ENCODE peak calls at places on chromosomes 1 and 21, in seven cellular contexts. One of them, this sample, is unnamed.

GRCh38 chr1:167880570-167880969 is 33.4 kb downstream of the ADCY10 start:
- DNase-seq in A549: no peak
- DNase-seq in HCT116: no peak
- DNase-seq in right lobe of liver: no peak
- DNase-seq in spleen: no peak
- DNase-seq in sigmoid colon: no peak
- DNase-seq in body of pancreas: no peak
- DNase-seq in this sample: no peak

GRCh38 chr1:60145746-60146145 is 72.2 kb upstream of the C1orf87 start:
- DNase-seq in body of pancreas: no peak
- DNase-seq in A549: no peak
- DNase-seq in right lobe of liver: no peak
- DNase-seq in HCT116: no peak
- DNase-seq in sigmoid colon: no peak
- DNase-seq in spleen: no peak
- DNase-seq in this sample: no peak

GRCh38 chr21:35578350-35578782 is 482.0 kb downstream of the SETD4 start:
- DNase-seq in right lobe of liver: no peak
- DNase-seq in spleen: no peak
- DNase-seq in HCT116: no peak
- DNase-seq in sigmoid colon: no peak
- DNase-seq in body of pancreas: no peak
- DNase-seq in A549: no peak
- DNase-seq in this sample: no peak

GRCh38 chr1:96945509-96946084 is 224.0 kb downstream of the PTBP2 start:
- DNase-seq in sigmoid colon: no peak
- DNase-seq in right lobe of liver: no peak
- DNase-seq in HCT116: no peak
- DNase-seq in body of pancreas: no peak
- DNase-seq in spleen: no peak
- DNase-seq in A549: no peak
- DNase-seq in this sample: no peak

GRCh38 chr1:238647877-238648276 is 738.5 kb upstream of the CHRM3 start:
- DNase-seq in HCT116: no peak
- DNase-seq in sigmoid colon: no peak
- DNase-seq in right lobe of liver: no peak
- DNase-seq in spleen: no peak
- DNase-seq in body of pancreas: no peak
- DNase-seq in A549: peak; percentile 7
- DNase-seq in this sample: no peak

GRCh38 chr1:2204384-2205190 is 10.0 kb upstream of the FAAP20 start:
- DNase-seq in HCT116: no peak
- DNase-seq in spleen: peak; percentile 96
- DNase-seq in right lobe of liver: peak; percentile 91
- DNase-seq in body of pancreas: peak; percentile 61
- DNase-seq in A549: no peak
- DNase-seq in sigmoid colon: peak; percentile 94
- DNase-seq in this sample: peak; percentile 90

GRCh38 chr1:4710592-4711190 is 56.3 kb downstream of the AJAP1 start:
- DNase-seq in right lobe of liver: no peak
- DNase-seq in sigmoid colon: no peak
- DNase-seq in HCT116: no peak
- DNase-seq in A549: no peak
- DNase-seq in body of pancreas: no peak
- DNase-seq in spleen: peak; percentile 50
- DNase-seq in this sample: no peak

GRCh38 chr1:232622378-232622777 is 7.6 kb downstream of the SIPA1L2 start:
- DNase-seq in body of pancreas: no peak
- DNase-seq in A549: no peak
- DNase-seq in spleen: no peak
- DNase-seq in sigmoid colon: no peak
- DNase-seq in right lobe of liver: no peak
- DNase-seq in HCT116: peak; percentile 85
- DNase-seq in this sample: no peak

GRCh38 chr1:204307334-204307883 is 52.3 kb downstream of the PLEKHA6 start:
- DNase-seq in A549: no peak
- DNase-seq in body of pancreas: peak; percentile 41
- DNase-seq in spleen: no peak
- DNase-seq in right lobe of liver: peak; percentile 61
- DNase-seq in HCT116: no peak
- DNase-seq in sigmoid colon: peak; percentile 81
- DNase-seq in this sample: peak; percentile 61

GRCh38 chr1:22787636-22788035 is 77.0 kb downstream of the EPHB2 start:
- DNase-seq in HCT116: no peak
- DNase-seq in A549: no peak
- DNase-seq in right lobe of liver: no peak
- DNase-seq in body of pancreas: no peak
- DNase-seq in spleen: no peak
- DNase-seq in sigmoid colon: no peak
- DNase-seq in this sample: no peak

GRCh38 chr1:22791736-22792325 is 81.2 kb downstream of the EPHB2 start:
- DNase-seq in body of pancreas: no peak
- DNase-seq in A549: no peak
- DNase-seq in right lobe of liver: no peak
- DNase-seq in HCT116: no peak
- DNase-seq in spleen: no peak
- DNase-seq in sigmoid colon: no peak
- DNase-seq in this sample: no peak

GRCh38 chr1:22790232-22791008 is 79.8 kb downstream of the EPHB2 start:
- DNase-seq in sigmoid colon: no peak
- DNase-seq in HCT116: no peak
- DNase-seq in spleen: no peak
- DNase-seq in body of pancreas: peak; percentile 37
- DNase-seq in A549: no peak
- DNase-seq in right lobe of liver: no peak
- DNase-seq in this sample: no peak

GRCh38 chr1:22788298-22788697 is 77.7 kb downstream of the EPHB2 start:
- DNase-seq in A549: no peak
- DNase-seq in spleen: no peak
- DNase-seq in right lobe of liver: no peak
- DNase-seq in sigmoid colon: no peak
- DNase-seq in HCT116: no peak
- DNase-seq in body of pancreas: no peak
- DNase-seq in this sample: no peak

DNA sequence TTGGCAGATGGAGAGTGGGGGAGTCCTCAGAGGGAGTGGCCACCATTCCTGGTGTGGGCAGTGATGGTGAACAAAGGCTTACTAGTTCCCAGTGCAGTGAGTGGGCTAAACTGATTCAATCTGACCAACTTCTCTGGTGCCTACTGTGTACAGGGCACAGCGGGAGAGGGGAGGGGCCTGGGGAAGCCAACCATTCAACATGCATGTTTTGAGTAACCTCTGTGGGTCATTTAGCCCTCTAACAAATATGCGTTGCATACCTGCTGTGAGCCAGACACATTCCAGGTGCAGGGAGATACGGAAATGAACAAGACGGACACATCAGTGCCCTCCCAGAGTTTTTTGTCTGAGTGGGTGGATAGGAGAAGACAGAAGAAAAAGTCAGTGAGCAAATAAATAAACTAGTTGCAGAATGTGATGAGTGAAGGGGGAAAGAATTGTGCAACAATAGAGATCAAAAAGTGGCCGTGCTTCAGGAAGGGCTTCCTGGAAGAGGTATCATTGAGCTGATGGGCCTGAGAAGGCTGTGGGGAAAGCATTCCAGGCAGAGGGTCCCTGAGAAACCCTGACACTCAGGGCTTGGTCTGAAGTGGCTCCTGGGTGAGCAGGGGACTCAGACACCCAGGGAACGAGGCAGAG is 78.8 kb downstream of the EPHB2 start:
- DNase-seq in HCT116: no peak
- DNase-seq in sigmoid colon: no peak
- DNase-seq in right lobe of liver: no peak
- DNase-seq in A549: no peak
- DNase-seq in spleen: no peak
- DNase-seq in body of pancreas: no peak
- DNase-seq in this sample: no peak
- H3K27ac ChIP-seq in HCT116: no peak overlapping the region
- H3K27ac ChIP-seq in sigmoid colon: no peak overlapping the region
- H3K27ac ChIP-seq in right lobe of liver: no peak overlapping the region
- H3K27ac ChIP-seq in A549: no peak overlapping the region
- H3K27ac ChIP-seq in spleen: no peak overlapping the region
- H3K27ac ChIP-seq in body of pancreas: no peak overlapping the region
- H3K27ac ChIP-seq in this sample: no peak overlapping the region

DNA sequence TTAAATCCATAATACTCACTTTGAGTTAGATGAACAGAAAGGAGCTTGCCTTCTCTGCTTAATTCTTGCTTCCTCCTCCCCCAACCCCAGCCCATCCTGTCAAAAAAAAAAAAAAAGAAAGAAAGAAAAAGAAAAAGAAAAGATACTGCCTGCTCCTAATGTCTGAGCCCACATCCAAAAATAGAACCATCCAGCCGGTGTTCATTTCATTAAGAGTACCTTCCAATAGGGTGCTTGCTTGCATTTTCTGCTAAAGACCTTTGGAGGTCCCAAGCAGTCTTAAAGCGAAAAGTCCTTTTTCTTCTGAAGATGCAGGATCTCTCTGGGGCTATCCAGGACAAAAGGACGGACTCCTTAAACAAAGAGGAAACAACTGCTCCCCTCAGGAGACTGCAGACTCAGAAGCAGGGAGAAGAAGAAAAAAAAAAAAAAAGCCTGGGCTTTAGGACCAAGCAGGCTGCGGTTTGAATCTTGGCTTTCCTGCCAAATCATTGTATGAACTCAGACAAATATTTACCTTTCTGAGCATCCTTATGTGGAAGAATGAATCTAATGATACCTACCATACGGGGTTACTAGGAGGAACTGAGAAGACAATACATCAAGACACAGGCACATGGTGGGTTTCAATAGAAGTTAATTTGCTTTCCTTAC is 204.1 kb downstream of the PLPP3 start:
- DNase-seq in body of pancreas: no peak
- DNase-seq in sigmoid colon: no peak
- DNase-seq in A549: no peak
- DNase-seq in HCT116: no peak
- DNase-seq in spleen: no peak
- DNase-seq in right lobe of liver: no peak
- DNase-seq in this sample: no peak
- H3K4me1 ChIP-seq in body of pancreas: peaks cover 7% of the 10 kb centered on the region
- H3K4me1 ChIP-seq in sigmoid colon: no peaks in the 10 kb centered on the region
- H3K4me1 ChIP-seq in A549: peaks cover 28% of the 10 kb centered on the region
- H3K4me1 ChIP-seq in HCT116: no peaks in the 10 kb centered on the region
- H3K4me1 ChIP-seq in spleen: no peaks in the 10 kb centered on the region
- H3K4me1 ChIP-seq in right lobe of liver: no peaks in the 10 kb centered on the region
- H3K4me1 ChIP-seq in this sample: peaks cover 16% of the 10 kb centered on the region

DNA sequence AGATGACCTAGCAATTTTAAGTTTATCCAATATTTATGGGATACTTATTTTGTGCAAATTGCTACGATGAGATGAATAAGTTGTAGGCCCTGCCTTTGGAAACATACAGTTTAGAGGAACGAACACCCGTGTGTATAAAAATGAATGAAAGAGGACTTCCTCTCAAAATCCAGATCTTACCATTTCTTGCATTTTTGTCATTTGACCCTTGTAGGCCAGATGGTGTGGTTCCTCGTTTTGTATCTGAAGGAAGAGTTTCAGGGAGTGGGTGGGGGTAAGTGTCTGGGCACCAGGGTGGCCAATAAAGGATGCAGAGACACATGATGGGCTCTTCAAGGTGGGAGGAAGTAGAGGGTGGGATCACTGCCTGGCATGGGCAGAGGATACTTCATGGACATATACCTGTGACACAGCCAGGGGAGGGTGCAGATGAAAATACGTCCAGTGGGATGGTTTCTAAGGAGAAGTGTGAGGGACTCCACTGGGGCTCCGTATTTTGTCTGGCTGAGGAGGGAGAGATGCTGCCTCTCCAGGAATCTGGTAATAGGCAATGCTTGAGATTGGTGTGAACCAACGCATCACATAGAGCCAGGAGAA is 14.4 kb downstream of the MAPKAPK2 start:
- DNase-seq in right lobe of liver: no peak
- DNase-seq in sigmoid colon: peak; percentile 29
- DNase-seq in A549: no peak
- DNase-seq in HCT116: no peak
- DNase-seq in spleen: no peak
- DNase-seq in body of pancreas: no peak
- DNase-seq in this sample: no peak
- TF ChIP-seq POLR2A in right lobe of liver: no peak
- TF ChIP-seq POLR2A in sigmoid colon: no peak
- TF ChIP-seq POLR2A in A549: no peak
- TF ChIP-seq POLR2A in HCT116: no peak
- TF ChIP-seq POLR2A in spleen: no peak
- TF ChIP-seq POLR2A in body of pancreas: no peak
- TF ChIP-seq POLR2A in this sample: no peak

GRCh38 chr1:181136738-181137122 is 48.2 kb downstream of the IER5 start:
- DNase-seq in A549: no peak
- DNase-seq in spleen: no peak
- DNase-seq in HCT116: no peak
- DNase-seq in body of pancreas: no peak
- DNase-seq in right lobe of liver: no peak
- DNase-seq in sigmoid colon: no peak
- DNase-seq in this sample: no peak

GRCh38 chr1:181134543-181135461 is 46.3 kb downstream of the IER5 start:
- DNase-seq in sigmoid colon: no peak
- DNase-seq in spleen: peak; percentile 85
- DNase-seq in body of pancreas: peak; percentile 84
- DNase-seq in A549: no peak
- DNase-seq in right lobe of liver: no peak
- DNase-seq in HCT116: no peak
- DNase-seq in this sample: peak; percentile 59

GRCh38 chr1:181137217-181137743 is 48.8 kb downstream of the IER5 start:
- DNase-seq in sigmoid colon: no peak
- DNase-seq in right lobe of liver: no peak
- DNase-seq in A549: no peak
- DNase-seq in HCT116: no peak
- DNase-seq in spleen: no peak
- DNase-seq in body of pancreas: no peak
- DNase-seq in this sample: no peak

GRCh38 chr1:181135462-181135781 is 46.9 kb downstream of the IER5 start:
- DNase-seq in HCT116: no peak
- DNase-seq in spleen: no peak
- DNase-seq in right lobe of liver: no peak
- DNase-seq in body of pancreas: no peak
- DNase-seq in A549: no peak
- DNase-seq in sigmoid colon: no peak
- DNase-seq in this sample: no peak

GRCh38 chr1:181135815-181136737 is 47.6 kb downstream of the IER5 start:
- DNase-seq in body of pancreas: no peak
- DNase-seq in A549: no peak
- DNase-seq in right lobe of liver: no peak
- DNase-seq in HCT116: no peak
- DNase-seq in sigmoid colon: no peak
- DNase-seq in spleen: no peak
- DNase-seq in this sample: no peak
- H3K27ac ChIP-seq in body of pancreas: no peak overlapping the region
- H3K27ac ChIP-seq in A549: peak overlapping the region; percentile 92
- H3K27ac ChIP-seq in right lobe of liver: peak overlapping the region; percentile 32
- H3K27ac ChIP-seq in HCT116: peak overlapping the region; percentile 76
- H3K27ac ChIP-seq in sigmoid colon: peak overlapping the region; percentile 63
- H3K27ac ChIP-seq in spleen: peak overlapping the region; percentile 83
- H3K27ac ChIP-seq in this sample: peak overlapping the region; percentile 78

GRCh38 chr1:214285622-214286440 is 4.9 kb downstream of the SMYD2 start:
- DNase-seq in body of pancreas: no peak
- DNase-seq in A549: no peak
- DNase-seq in sigmoid colon: no peak
- DNase-seq in HCT116: no peak
- DNase-seq in right lobe of liver: no peak
- DNase-seq in spleen: no peak
- DNase-seq in this sample: no peak
- H3K4me1 ChIP-seq in body of pancreas: peaks cover 18% of the 10 kb centered on the region
- H3K4me1 ChIP-seq in A549: peaks cover 16% of the 10 kb centered on the region
- H3K4me1 ChIP-seq in sigmoid colon: no peaks in the 10 kb centered on the region
- H3K4me1 ChIP-seq in HCT116: peaks cover 9% of the 10 kb centered on the region
- H3K4me1 ChIP-seq in right lobe of liver: peaks cover 18% of the 10 kb centered on the region
- H3K4me1 ChIP-seq in spleen: peaks cover 12% of the 10 kb centered on the region
- H3K4me1 ChIP-seq in this sample: no peaks in the 10 kb centered on the region

GRCh38 chr1:62687903-62688686 is at the start of gene DOCK7:
- DNase-seq in spleen: peak; percentile 91
- DNase-seq in body of pancreas: peak; percentile 76
- DNase-seq in A549: peak; percentile 57
- DNase-seq in right lobe of liver: peak; percentile 86
- DNase-seq in HCT116: peak; percentile 53
- DNase-seq in sigmoid colon: peak; percentile 86
- DNase-seq in this sample: peak; percentile 74
- TF ChIP-seq POLR2A in spleen: no peak
- TF ChIP-seq POLR2A in body of pancreas: peak; percentile 39
- TF ChIP-seq POLR2A in A549: peak; percentile 43
- TF ChIP-seq POLR2A in right lobe of liver: peak; percentile 88
- TF ChIP-seq POLR2A in HCT116: peak; percentile 38
- TF ChIP-seq POLR2A in sigmoid colon: no peak
- TF ChIP-seq POLR2A in this sample: peak; percentile 52